ENCODE peak calls at places on chromosomes 13 and 19, in seven cellular contexts. One of them, this sample, is unnamed.
A peak's percentile ranks its signal among the peaks of the same experiment; 100 is the strongest.

GRCh38 chr13:73782781-73783180 is 351.4 kb downstream of the KLF12 start:
- DNase-seq in mammary epithelial cell: no peak
- DNase-seq in Panc1: no peak
- DNase-seq in mesendoderm: no peak
- DNase-seq in CD4-positive, CD25-positive, alpha-beta regulatory T cell: no peak
- DNase-seq in breast epithelium: no peak
- DNase-seq in sigmoid colon: no peak
- DNase-seq in this sample: no peak

GRCh38 chr13:60019119-60019993 is 144.4 kb downstream of the DIAPH3 start:
- DNase-seq in mammary epithelial cell: peak; percentile 44
- DNase-seq in breast epithelium: no peak
- DNase-seq in Panc1: no peak
- DNase-seq in sigmoid colon: no peak
- DNase-seq in CD4-positive, CD25-positive, alpha-beta regulatory T cell: peak; percentile 4
- DNase-seq in mesendoderm: no peak
- DNase-seq in this sample: no peak

GRCh38 chr13:77343841-77344240 is 16.9 kb upstream of the MYCBP2 start:
- DNase-seq in Panc1: no peak
- DNase-seq in CD4-positive, CD25-positive, alpha-beta regulatory T cell: no peak
- DNase-seq in breast epithelium: no peak
- DNase-seq in mammary epithelial cell: no peak
- DNase-seq in mesendoderm: no peak
- DNase-seq in sigmoid colon: no peak
- DNase-seq in this sample: no peak

GRCh38 chr13:106367361-106367781 is 168.1 kb downstream of the EFNB2 start:
- DNase-seq in mesendoderm: no peak
- DNase-seq in breast epithelium: no peak
- DNase-seq in CD4-positive, CD25-positive, alpha-beta regulatory T cell: no peak
- DNase-seq in mammary epithelial cell: no peak
- DNase-seq in Panc1: no peak
- DNase-seq in sigmoid colon: no peak
- DNase-seq in this sample: no peak

GRCh38 chr13:75514080-75515040 is 23.3 kb downstream of the COMMD6 start:
- DNase-seq in mammary epithelial cell: no peak
- DNase-seq in breast epithelium: no peak
- DNase-seq in sigmoid colon: no peak
- DNase-seq in mesendoderm: no peak
- DNase-seq in Panc1: no peak
- DNase-seq in CD4-positive, CD25-positive, alpha-beta regulatory T cell: no peak
- DNase-seq in this sample: no peak

GRCh38 chr13:28408235-28408848 is 86.6 kb downstream of the FLT1 start:
- DNase-seq in mammary epithelial cell: no peak
- DNase-seq in CD4-positive, CD25-positive, alpha-beta regulatory T cell: no peak
- DNase-seq in mesendoderm: peak; percentile 68
- DNase-seq in sigmoid colon: no peak
- DNase-seq in breast epithelium: no peak
- DNase-seq in Panc1: no peak
- DNase-seq in this sample: no peak

GRCh38 chr19:30919737-30920136 is 429.5 kb downstream of the TSHZ3 start:
- DNase-seq in mesendoderm: no peak
- DNase-seq in Panc1: no peak
- DNase-seq in mammary epithelial cell: no peak
- DNase-seq in sigmoid colon: no peak
- DNase-seq in breast epithelium: no peak
- DNase-seq in CD4-positive, CD25-positive, alpha-beta regulatory T cell: no peak
- DNase-seq in this sample: no peak

GRCh38 chr19:33194884-33195710 is 967 bp downstream of the LRP3 start:
- DNase-seq in mesendoderm: peak; percentile 28
- DNase-seq in mammary epithelial cell: no peak
- DNase-seq in sigmoid colon: no peak
- DNase-seq in Panc1: no peak
- DNase-seq in breast epithelium: no peak
- DNase-seq in CD4-positive, CD25-positive, alpha-beta regulatory T cell: no peak
- DNase-seq in this sample: no peak

GRCh38 chr13:80040219-80040976 is 300.5 kb downstream of the SPRY2 start:
- DNase-seq in mesendoderm: no peak
- DNase-seq in Panc1: peak; percentile 87
- DNase-seq in sigmoid colon: no peak
- DNase-seq in mammary epithelial cell: peak; percentile 99
- DNase-seq in breast epithelium: no peak
- DNase-seq in CD4-positive, CD25-positive, alpha-beta regulatory T cell: no peak
- DNase-seq in this sample: peak; percentile 92

GRCh38 chr19:34881982-34882381 is 44.7 kb upstream of the ZNF30 start:
- DNase-seq in Panc1: no peak
- DNase-seq in CD4-positive, CD25-positive, alpha-beta regulatory T cell: no peak
- DNase-seq in breast epithelium: no peak
- DNase-seq in mammary epithelial cell: peak; percentile 29
- DNase-seq in mesendoderm: no peak
- DNase-seq in sigmoid colon: no peak
- DNase-seq in this sample: no peak

GRCh38 chr19:49462492-49462891 is 9.5 kb downstream of the ALDH16A1 start:
- DNase-seq in breast epithelium: no peak
- DNase-seq in sigmoid colon: no peak
- DNase-seq in mammary epithelial cell: no peak
- DNase-seq in mesendoderm: no peak
- DNase-seq in CD4-positive, CD25-positive, alpha-beta regulatory T cell: no peak
- DNase-seq in Panc1: no peak
- DNase-seq in this sample: no peak

GRCh38 chr13:72390909-72391308 is 336.5 kb downstream of the MZT1 start:
- DNase-seq in Panc1: no peak
- DNase-seq in mammary epithelial cell: peak; percentile 97
- DNase-seq in sigmoid colon: no peak
- DNase-seq in mesendoderm: no peak
- DNase-seq in CD4-positive, CD25-positive, alpha-beta regulatory T cell: no peak
- DNase-seq in breast epithelium: no peak
- DNase-seq in this sample: no peak

GRCh38 chr13:76522083-76522755 is 364.0 kb downstream of the KCTD12 start:
- DNase-seq in mesendoderm: peak; percentile 70
- DNase-seq in mammary epithelial cell: peak; percentile 43
- DNase-seq in sigmoid colon: no peak
- DNase-seq in CD4-positive, CD25-positive, alpha-beta regulatory T cell: no peak
- DNase-seq in Panc1: no peak
- DNase-seq in breast epithelium: no peak
- DNase-seq in this sample: no peak

GRCh38 chr13:79458436-79458835 is 22.5 kb upstream of the NDFIP2 start:
- DNase-seq in mammary epithelial cell: no peak
- DNase-seq in CD4-positive, CD25-positive, alpha-beta regulatory T cell: no peak
- DNase-seq in Panc1: no peak
- DNase-seq in breast epithelium: no peak
- DNase-seq in mesendoderm: no peak
- DNase-seq in sigmoid colon: no peak
- DNase-seq in this sample: no peak

GRCh38 chr13:110307697-110308376 is 753 bp downstream of the COL4A2 start:
- DNase-seq in CD4-positive, CD25-positive, alpha-beta regulatory T cell: no peak
- DNase-seq in mammary epithelial cell: peak; percentile 62
- DNase-seq in mesendoderm: peak; percentile 37
- DNase-seq in breast epithelium: no peak
- DNase-seq in sigmoid colon: peak; percentile 77
- DNase-seq in Panc1: no peak
- DNase-seq in this sample: peak; percentile 86

GRCh38 chr13:36552334-36552733 is 120.0 kb downstream of the CCNA1 start:
- DNase-seq in CD4-positive, CD25-positive, alpha-beta regulatory T cell: no peak
- DNase-seq in breast epithelium: no peak
- DNase-seq in sigmoid colon: no peak
- DNase-seq in mammary epithelial cell: no peak
- DNase-seq in Panc1: no peak
- DNase-seq in mesendoderm: no peak
- DNase-seq in this sample: no peak

GRCh38 chr13:94346261-94347019 is 133.0 kb downstream of the DCT start:
- DNase-seq in mesendoderm: no peak
- DNase-seq in CD4-positive, CD25-positive, alpha-beta regulatory T cell: no peak
- DNase-seq in sigmoid colon: no peak
- DNase-seq in mammary epithelial cell: no peak
- DNase-seq in breast epithelium: no peak
- DNase-seq in Panc1: no peak
- DNase-seq in this sample: no peak

GRCh38 chr13:90272356-90272755 is 1075.1 kb upstream of the MIR17HG start:
- DNase-seq in mesendoderm: no peak
- DNase-seq in Panc1: no peak
- DNase-seq in breast epithelium: no peak
- DNase-seq in sigmoid colon: no peak
- DNase-seq in mammary epithelial cell: peak; percentile 85
- DNase-seq in CD4-positive, CD25-positive, alpha-beta regulatory T cell: no peak
- DNase-seq in this sample: no peak

GRCh38 chr13:112052213-112052612 is 14.7 kb upstream of the SOX1 start:
- DNase-seq in CD4-positive, CD25-positive, alpha-beta regulatory T cell: no peak
- DNase-seq in Panc1: no peak
- DNase-seq in sigmoid colon: no peak
- DNase-seq in mesendoderm: no peak
- DNase-seq in breast epithelium: no peak
- DNase-seq in mammary epithelial cell: no peak
- DNase-seq in this sample: peak; percentile 40

GRCh38 chr13:40384976-40385857 is 281.2 kb downstream of the FOXO1 start:
- DNase-seq in mesendoderm: no peak
- DNase-seq in CD4-positive, CD25-positive, alpha-beta regulatory T cell: no peak
- DNase-seq in Panc1: no peak
- DNase-seq in mammary epithelial cell: peak; percentile 78
- DNase-seq in sigmoid colon: no peak
- DNase-seq in breast epithelium: no peak
- DNase-seq in this sample: no peak

GRCh38 chr13:73244486-73244885 is 185.7 kb downstream of the KLF5 start:
- DNase-seq in Panc1: no peak
- DNase-seq in breast epithelium: no peak
- DNase-seq in mesendoderm: no peak
- DNase-seq in mammary epithelial cell: no peak
- DNase-seq in CD4-positive, CD25-positive, alpha-beta regulatory T cell: no peak
- DNase-seq in sigmoid colon: no peak
- DNase-seq in this sample: no peak

DNA sequence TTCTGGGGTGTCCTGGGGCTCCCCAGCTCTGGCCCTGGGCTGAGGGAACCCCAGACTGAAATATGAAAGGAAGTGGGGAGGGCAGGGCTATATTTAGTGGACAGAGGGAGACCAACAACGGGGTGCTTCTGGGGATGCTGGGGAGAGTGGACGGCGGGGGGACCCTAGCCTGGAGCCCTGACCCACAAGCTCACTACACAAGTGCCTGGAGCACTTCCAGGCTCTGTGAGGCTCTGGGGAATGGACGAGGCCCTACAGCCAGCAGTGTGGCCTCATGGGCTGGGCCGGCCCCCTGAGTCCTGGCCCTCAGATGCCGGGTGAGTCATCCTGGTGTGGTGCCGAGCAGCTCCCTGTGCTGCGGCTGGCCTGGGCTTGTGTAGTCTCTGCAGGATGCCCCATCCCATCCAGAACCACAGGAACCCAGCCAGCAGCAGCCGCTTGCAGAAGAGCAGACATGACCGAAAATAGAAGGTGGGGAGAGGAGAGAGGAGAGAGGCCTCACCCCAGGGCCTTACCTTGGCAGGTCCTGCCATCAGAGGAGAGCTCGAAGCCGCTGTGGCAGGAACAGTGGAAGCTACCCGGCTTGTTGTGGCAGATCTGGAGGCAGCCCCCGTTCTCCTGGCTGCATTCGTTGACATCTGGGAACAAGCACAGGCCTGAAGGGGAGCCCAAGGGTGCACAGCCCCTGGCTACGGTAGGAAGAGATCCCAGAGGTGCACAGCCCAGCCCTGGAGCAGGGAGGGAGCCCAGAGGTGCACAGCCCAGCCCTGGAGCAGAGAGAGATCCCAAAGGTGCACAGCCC is 26.1 kb downstream of the GAS6 start:
- DNase-seq in CD4-positive, CD25-positive, alpha-beta regulatory T cell: no peak
- DNase-seq in mesendoderm: peak; percentile 86
- DNase-seq in sigmoid colon: peak; percentile 98
- DNase-seq in breast epithelium: peak; percentile 89
- DNase-seq in Panc1: no peak
- DNase-seq in mammary epithelial cell: peak; percentile 98
- DNase-seq in this sample: peak; percentile 90
- H3K4me1 ChIP-seq in CD4-positive, CD25-positive, alpha-beta regulatory T cell: peaks cover 17% of the 10 kb centered on the region
- H3K4me1 ChIP-seq in mesendoderm: peaks cover 3% of the 10 kb centered on the region
- H3K4me1 ChIP-seq in sigmoid colon: peaks cover 47% of the 10 kb centered on the region
- H3K4me1 ChIP-seq in breast epithelium: peaks cover 41% of the 10 kb centered on the region
- H3K4me1 ChIP-seq in Panc1: peaks cover 45% of the 10 kb centered on the region
- H3K4me1 ChIP-seq in mammary epithelial cell: peaks cover 47% of the 10 kb centered on the region
- H3K4me1 ChIP-seq in this sample: peaks cover 37% of the 10 kb centered on the region

GRCh38 chr19:40576181-40576584 is 490 bp upstream of the SHKBP1 start:
- DNase-seq in sigmoid colon: no peak
- DNase-seq in mammary epithelial cell: no peak
- DNase-seq in CD4-positive, CD25-positive, alpha-beta regulatory T cell: no peak
- DNase-seq in mesendoderm: peak; percentile 74
- DNase-seq in Panc1: no peak
- DNase-seq in breast epithelium: no peak
- DNase-seq in this sample: no peak
- H3K4me3 ChIP-seq in sigmoid colon: peak overlapping the region; percentile 84
- H3K4me3 ChIP-seq in mammary epithelial cell: peak overlapping the region; percentile 72
- H3K4me3 ChIP-seq in CD4-positive, CD25-positive, alpha-beta regulatory T cell: peak overlapping the region; percentile 81
- H3K4me3 ChIP-seq in mesendoderm: peak overlapping the region; percentile 51
- H3K4me3 ChIP-seq in Panc1: peak overlapping the region; percentile 74
- H3K4me3 ChIP-seq in breast epithelium: peak overlapping the region; percentile 85
- H3K4me3 ChIP-seq in this sample: peak overlapping the region; percentile 71

GRCh38 chr19:3524075-3524842 is 14.7 kb upstream of the TEKTIP1 start:
- DNase-seq in breast epithelium: no peak
- DNase-seq in sigmoid colon: no peak
- DNase-seq in CD4-positive, CD25-positive, alpha-beta regulatory T cell: no peak
- DNase-seq in mammary epithelial cell: no peak
- DNase-seq in mesendoderm: no peak
- DNase-seq in Panc1: no peak
- DNase-seq in this sample: no peak
- H3K4me1 ChIP-seq in breast epithelium: no peaks in the 10 kb centered on the region
- H3K4me1 ChIP-seq in sigmoid colon: no peaks in the 10 kb centered on the region
- H3K4me1 ChIP-seq in CD4-positive, CD25-positive, alpha-beta regulatory T cell: no peaks in the 10 kb centered on the region
- H3K4me1 ChIP-seq in mammary epithelial cell: peaks cover 18% of the 10 kb centered on the region
- H3K4me1 ChIP-seq in mesendoderm: no peaks in the 10 kb centered on the region
- H3K4me1 ChIP-seq in Panc1: no peaks in the 10 kb centered on the region
- H3K4me1 ChIP-seq in this sample: no peaks in the 10 kb centered on the region

GRCh38 chr13:97273341-97273831 is 51.3 kb downstream of the MBNL2 start:
- DNase-seq in CD4-positive, CD25-positive, alpha-beta regulatory T cell: no peak
- DNase-seq in breast epithelium: no peak
- DNase-seq in Panc1: no peak
- DNase-seq in sigmoid colon: no peak
- DNase-seq in mammary epithelial cell: peak; percentile 91
- DNase-seq in mesendoderm: no peak
- DNase-seq in this sample: no peak

GRCh38 chr13:97275775-97276501 is 53.8 kb downstream of the MBNL2 start:
- DNase-seq in CD4-positive, CD25-positive, alpha-beta regulatory T cell: no peak
- DNase-seq in mesendoderm: no peak
- DNase-seq in sigmoid colon: no peak
- DNase-seq in breast epithelium: no peak
- DNase-seq in mammary epithelial cell: no peak
- DNase-seq in Panc1: no peak
- DNase-seq in this sample: no peak

GRCh38 chr13:97274782-97275252 is 52.7 kb downstream of the MBNL2 start:
- DNase-seq in CD4-positive, CD25-positive, alpha-beta regulatory T cell: no peak
- DNase-seq in breast epithelium: no peak
- DNase-seq in mammary epithelial cell: peak; percentile 56
- DNase-seq in mesendoderm: no peak
- DNase-seq in Panc1: no peak
- DNase-seq in sigmoid colon: no peak
- DNase-seq in this sample: peak; percentile 73

GRCh38 chr13:97276862-97277269 is 54.7 kb downstream of the MBNL2 start:
- DNase-seq in mammary epithelial cell: no peak
- DNase-seq in CD4-positive, CD25-positive, alpha-beta regulatory T cell: no peak
- DNase-seq in mesendoderm: no peak
- DNase-seq in Panc1: no peak
- DNase-seq in breast epithelium: no peak
- DNase-seq in sigmoid colon: no peak
- DNase-seq in this sample: no peak

DNA sequence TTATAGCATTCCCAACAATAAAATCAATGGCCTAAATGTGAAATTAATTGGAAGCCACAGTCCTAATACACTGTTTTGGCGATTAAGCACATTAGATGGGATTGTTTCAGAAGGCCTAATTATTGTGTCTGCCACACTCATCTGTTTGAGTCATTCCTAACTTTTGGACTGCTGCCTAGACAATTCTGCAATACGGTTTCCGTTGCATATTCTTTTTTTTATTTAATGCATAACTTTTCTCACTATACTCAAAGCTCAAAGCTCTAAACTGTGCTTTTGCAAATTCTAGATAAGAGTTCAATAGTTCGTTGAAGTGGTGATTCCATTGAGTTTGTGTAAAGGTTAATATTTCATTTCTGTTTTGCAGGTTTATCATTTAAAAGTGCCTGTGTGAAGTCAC is 53.1 kb downstream of the MBNL2 start:
- DNase-seq in mesendoderm: no peak
- DNase-seq in sigmoid colon: no peak
- DNase-seq in Panc1: no peak
- DNase-seq in CD4-positive, CD25-positive, alpha-beta regulatory T cell: no peak
- DNase-seq in mammary epithelial cell: peak; percentile 79
- DNase-seq in breast epithelium: no peak
- DNase-seq in this sample: no peak
- H3K4me3 ChIP-seq in mesendoderm: no peak overlapping the region
- H3K4me3 ChIP-seq in sigmoid colon: no peak overlapping the region
- H3K4me3 ChIP-seq in Panc1: no peak overlapping the region
- H3K4me3 ChIP-seq in CD4-positive, CD25-positive, alpha-beta regulatory T cell: no peak overlapping the region
- H3K4me3 ChIP-seq in mammary epithelial cell: peak overlapping the region; percentile 13
- H3K4me3 ChIP-seq in breast epithelium: no peak overlapping the region
- H3K4me3 ChIP-seq in this sample: no peak overlapping the region